ENCODE peak calls at places on chromosomes 13 and 19, in four cellular contexts. S is tibial nerve, V is thoracic aorta, Y is K562. X is an unnamed sample. For H3K27me3, the result is how much of the 10 kb centered on the place peaks cover.

GRCh38 chr19:1445932-1446712 is 3.8 kb upstream of the APC2 start:
- DNase-seq in S (no peak), V (no peak), Y (peak), X (peak)

GRCh38 chr13:21402586-21403307 is 56.4 kb downstream of the ZDHHC20 start:
- DNase-seq in S (no peak), V (no peak), Y (no peak), X (no peak)

GRCh38 chr13:46295531-46296464 is 84.1 kb downstream of the LRRC63 start:
- DNase-seq in S (no peak), V (no peak), Y (peak), X (no peak)

GRCh38 chr13:51727634-51728274 is 76.2 kb downstream of the DHRS12 start:
- DNase-seq in S (no peak), V (no peak), Y (no peak), X (no peak)

GRCh38 chr13:20093946-20094345 is 66.9 kb downstream of the GJA3 start:
- DNase-seq in S (no peak), V (no peak), Y (no peak), X (no peak)

GRCh38 chr19:11580665-11581418 is 3.4 kb upstream of the ACP5 start:
- DNase-seq in S (no peak), V (no peak), Y (no peak), X (no peak)

GRCh38 chr19:4993683-4994082 is 24.8 kb downstream of the KDM4B start:
- DNase-seq in S (no peak), V (no peak), Y (no peak), X (no peak)

GRCh38 chr13:109673477-109673876 is 112.9 kb downstream of the IRS2 start:
- DNase-seq in S (no peak), V (no peak), Y (no peak), X (no peak)

GRCh38 chr19:45842198-45842597 is 20.7 kb downstream of the SYMPK start:
- DNase-seq in S (no peak), V (no peak), Y (no peak), X (no peak)

GRCh38 chr13:66887088-66887487 is 343.0 kb downstream of the PCDH9 start:
- DNase-seq in S (no peak), V (no peak), Y (no peak), X (no peak)

DNA sequence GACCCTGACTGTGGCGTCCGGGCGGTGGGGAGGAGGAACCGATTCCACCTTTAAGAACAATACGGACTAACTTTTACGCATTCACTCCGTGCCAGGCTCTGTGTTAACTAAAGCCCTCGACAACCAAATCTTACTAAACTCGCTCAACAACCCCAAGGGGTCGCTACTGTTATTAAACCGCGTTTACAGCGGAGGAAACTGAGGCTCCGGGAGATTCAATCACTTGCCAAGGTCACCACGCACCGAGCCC is 1.2 kb downstream of the SAMD1 start:
- DNase-seq in S (no peak), V (no peak), Y (no peak), X (peak)
- TF ChIP-seq CTCF in S (no peak), V (no peak), Y (no peak), X (no peak)

GRCh38 chr19:50632151-50632835 is 7.4 kb downstream of the SYT3 start:
- DNase-seq in S (no peak), V (no peak), Y (no peak), X (no peak)
- H3K4me3 ChIP-seq in S (no peak), V (no peak), Y (no peak), X (no peak)

GRCh38 chr13:25761041-25761440 is 290.8 kb downstream of the SHISA2 start:
- DNase-seq in S (no peak), V (no peak), Y (no peak), X (no peak)

GRCh38 chr13:25766576-25766975 is 285.2 kb downstream of the SHISA2 start:
- DNase-seq in S (no peak), V (no peak), Y (no peak), X (no peak)

GRCh38 chr13:25762795-25763377 is 288.9 kb downstream of the SHISA2 start:
- DNase-seq in S (no peak), V (no peak), Y (no peak), X (no peak)

GRCh38 chr13:25764378-25764777 is 287.4 kb downstream of the SHISA2 start:
- DNase-seq in S (no peak), V (no peak), Y (no peak), X (no peak)

GRCh38 chr13:25762288-25762687 is 289.5 kb downstream of the SHISA2 start:
- DNase-seq in S (no peak), V (no peak), Y (no peak), X (no peak)
- H3K27me3 ChIP-seq in S (under half), V (under half), Y (under half), X (under half)

GRCh38 chr19:18594096-18594823 is 5.7 kb downstream of the REX1BD start:
- DNase-seq in S (peak), V (no peak), Y (peak), X (peak)
- TF ChIP-seq CTCF in S (peak), V (peak), Y (peak), X (peak)

DNA sequence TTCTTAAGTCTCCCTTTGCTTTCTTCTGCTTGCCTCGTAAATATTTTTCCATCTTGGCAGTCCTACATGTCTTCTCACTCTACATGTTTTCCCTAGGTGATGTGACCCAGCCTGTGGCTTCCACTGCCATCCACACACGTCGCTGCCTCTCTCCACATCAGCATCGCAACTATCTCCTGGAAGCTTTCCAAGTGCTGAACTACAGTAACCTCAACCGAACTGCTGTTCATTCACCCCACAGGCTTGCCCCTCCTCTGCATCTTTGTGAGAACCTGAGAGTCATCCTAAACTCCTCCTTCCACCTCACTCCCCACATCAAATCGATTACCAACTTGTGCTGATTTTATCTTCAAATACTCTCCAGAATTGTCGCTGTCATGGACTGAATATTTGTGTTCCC is 41.2 kb upstream of the USPL1 start:
- DNase-seq in S (no peak), V (no peak), Y (peak), X (no peak)
- H3K4me3 ChIP-seq in S (no peak), V (no peak), Y (no peak), X (no peak)

GRCh38 chr13:94703271-94703670 is 9.1 kb downstream of the SOX21 start:
- DNase-seq in S (no peak), V (no peak), Y (no peak), X (no peak)

GRCh38 chr13:94701313-94702180 is 10.8 kb downstream of the SOX21 start:
- DNase-seq in S (no peak), V (no peak), Y (no peak), X (no peak)

GRCh38 chr13:94702181-94703041 is 9.9 kb downstream of the SOX21 start:
- DNase-seq in S (no peak), V (no peak), Y (no peak), X (no peak)

GRCh38 chr13:94700536-94700935 is 11.8 kb downstream of the SOX21 start:
- DNase-seq in S (no peak), V (no peak), Y (no peak), X (no peak)

DNA sequence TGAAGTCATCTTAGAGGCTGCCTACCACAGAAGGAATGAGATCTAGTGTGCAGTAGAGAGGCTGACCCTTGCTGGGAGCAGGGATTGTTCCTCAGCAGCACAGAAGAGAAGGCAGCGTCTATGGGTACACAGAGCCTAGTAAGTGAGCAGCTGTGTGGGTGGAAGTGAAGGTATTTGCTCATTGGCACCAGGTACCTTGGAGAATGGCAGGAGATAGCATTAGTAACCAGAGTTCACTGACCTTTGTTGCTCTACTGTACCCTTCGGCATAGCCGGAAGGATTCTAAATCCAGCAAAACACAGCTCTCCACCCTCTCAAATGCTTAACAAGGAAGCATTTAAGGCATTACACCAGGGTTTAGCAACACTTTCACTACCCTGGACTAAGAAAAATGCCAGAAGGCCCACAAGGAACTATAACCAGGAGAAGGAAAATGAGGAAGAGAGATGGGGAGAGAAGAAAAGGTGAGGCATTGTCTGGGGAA is 12.3 kb downstream of the SOX21 start:
- DNase-seq in S (no peak), V (no peak), Y (no peak), X (no peak)
- H3K27me3 ChIP-seq in S (half or more), V (under half), Y (under half), X (half or more)

GRCh38 chr19:6132482-6132881 is 3.0 kb upstream of the ACSBG2 start:
- DNase-seq in S (no peak), V (no peak), Y (no peak), X (no peak)

GRCh38 chr19:6125571-6125989 is 9.9 kb upstream of the ACSBG2 start:
- DNase-seq in S (no peak), V (no peak), Y (peak), X (peak)

GRCh38 chr19:6126335-6126974 is 9.0 kb upstream of the ACSBG2 start:
- DNase-seq in S (no peak), V (no peak), Y (peak), X (peak)

GRCh38 chr19:6133231-6133630 is 2.2 kb upstream of the ACSBG2 start:
- DNase-seq in S (no peak), V (no peak), Y (no peak), X (no peak)

GRCh38 chr19:6127716-6128335 is 7.6 kb upstream of the ACSBG2 start:
- DNase-seq in S (no peak), V (no peak), Y (no peak), X (no peak)
- TF ChIP-seq CTCF in S (no peak), V (no peak), Y (no peak), X (no peak)

GRCh38 chr19:55482128-55482961 is 2.6 kb upstream of the NAT14 start:
- DNase-seq in S (no peak), V (no peak), Y (no peak), X (no peak)
- H3K4me3 ChIP-seq in S (no peak), V (no peak), Y (no peak), X (no peak)